ENCODE peak calls at places on chromosomes 5 and 9, in four cellular contexts. Y is PC-9, H is astrocyte of the spinal cord, T is HEK293T. G is an unnamed sample.

GRCh38 chr5:33277061-33277460 is 163.7 kb upstream of the TARS1 start:
- DNase-seq in H (no peak), T (no peak), Y (no peak), G (no peak)

GRCh38 chr5:54093861-54094260 is 216.5 kb downstream of the ARL15 start:
- DNase-seq in H (no peak), T (no peak), Y (no peak), G (no peak)

GRCh38 chr5:50962934-50963646 is 296.7 kb downstream of the PARP8 start:
- DNase-seq in Y (no peak), H (peak), T (peak), G (peak)

GRCh38 chr9:100561256-100561655 is 16.6 kb upstream of the CAVIN4 start:
- DNase-seq in H (peak), Y (no peak), T (no peak), G (no peak)

GRCh38 chr9:77514886-77515711 is 133.0 kb downstream of the GNA14 start:
- DNase-seq in Y (peak), H (peak), T (no peak), G (no peak)

GRCh38 chr5:175746851-175747250 is 89.0 kb downstream of the HRH2 start:
- DNase-seq in Y (peak), H (no peak), T (peak), G (peak)

GRCh38 chr5:24401767-24402166 is 243.0 kb downstream of the CDH10 start:
- DNase-seq in T (no peak), H (peak), Y (no peak), G (peak)

GRCh38 chr5:154595662-154596061 is 117.6 kb upstream of the HAND1 start:
- DNase-seq in T (no peak), H (no peak), Y (no peak), G (no peak)

GRCh38 chr5:125262782-125263181 is 516.3 kb upstream of the ZNF608 start:
- DNase-seq in H (peak), T (no peak), Y (no peak), G (peak)

GRCh38 chr9:21817176-21817575 is 14.7 kb downstream of the MTAP start:
- DNase-seq in H (no peak), T (no peak), Y (no peak), G (no peak)

GRCh38 chr5:149345147-149345891 is at the start of gene GRPEL2:
- DNase-seq in Y (peak), T (peak), H (peak), G (peak)

GRCh38 chr5:33834334-33834733 is 57.5 kb downstream of the ADAMTS12 start:
- DNase-seq in T (no peak), Y (no peak), H (no peak), G (no peak)

GRCh38 chr9:14271078-14271673 is 42.8 kb downstream of the NFIB start:
- DNase-seq in T (peak), Y (no peak), H (peak), G (peak)

GRCh38 chr5:36878421-36879088 is 2.0 kb downstream of the NIPBL start:
- DNase-seq in Y (no peak), H (peak), T (peak), G (peak)

GRCh38 chr9:131867611-131868192 is 127.8 kb upstream of the RAPGEF1 start:
- DNase-seq in H (no peak), Y (no peak), T (no peak), G (no peak)

GRCh38 chr9:81431662-81432061 is 257.7 kb downstream of the TLE1 start:
- DNase-seq in Y (no peak), H (peak), T (no peak), G (no peak)

GRCh38 chr5:116486588-116486987 is 88.0 kb downstream of the SEMA6A start:
- DNase-seq in Y (no peak), T (no peak), H (no peak), G (no peak)

GRCh38 chr5:154444559-154445421 is 1.0 kb upstream of the SAP30L start:
- DNase-seq in T (peak), Y (no peak), H (no peak), G (no peak)

GRCh38 chr5:151615431-151615830 is 24.3 kb upstream of the FAT2 start:
- DNase-seq in Y (peak), T (no peak), H (no peak), G (no peak)

GRCh38 chr9:6121707-6122106 is 93.9 kb upstream of the IL33 start:
- DNase-seq in Y (no peak), T (no peak), H (no peak), G (no peak)

GRCh38 chr5:36664762-36665161 is 58.4 kb downstream of the SLC1A3 start:
- DNase-seq in H (peak), Y (peak), T (no peak), G (no peak)

GRCh38 chr5:168765220-168766037 is 186.3 kb upstream of the PANK3 start:
- DNase-seq in H (peak), T (peak), Y (no peak), G (peak)

GRCh38 chr9:36064448-36065037 is 27.8 kb downstream of the RECK start:
- DNase-seq in Y (no peak), T (no peak), H (peak), G (no peak)

GRCh38 chr5:126014691-126015090 is 408.5 kb upstream of the GRAMD2B start:
- DNase-seq in Y (no peak), H (no peak), T (no peak), G (no peak)

GRCh38 chr5:74028406-74028805 is 402.4 kb downstream of the ARHGEF28 start:
- DNase-seq in Y (peak), T (no peak), H (peak), G (no peak)

G was measured in A673.